ENCODE peak calls at places on chromosome 19, in seven cellular contexts. F is tibial artery, Y is thoracic aorta, X is adrenal gland, J is PC-3, T is foreskin fibroblast, K is tibial nerve. P is an unnamed sample.

GRCh38 chr19:5445667-5446066 is 9.6 kb upstream of the ZNRF4 start:
- DNase-seq in K (no peak), F (no peak), X (no peak), T (no peak), Y (no peak), J (peak), P (peak)

GRCh38 chr19:10338940-10339339 is 484 bp downstream of the ICAM3 start:
- DNase-seq in K (no peak), T (no peak), Y (no peak), X (no peak), J (no peak), F (no peak), P (no peak)

GRCh38 chr19:45496349-45496953 is 396 bp downstream of the RTN2 start:
- DNase-seq in T (no peak), K (no peak), F (no peak), X (peak), Y (no peak), J (peak), P (no peak)

GRCh38 chr19:48780684-48781391 is 25.5 kb downstream of the FGF21 start:
- DNase-seq in F (no peak), K (peak), X (peak), J (no peak), T (peak), Y (no peak), P (peak)

GRCh38 chr19:28914173-28914572 is 298.8 kb downstream of the UQCRFS1 start:
- DNase-seq in J (no peak), K (no peak), T (no peak), Y (no peak), X (no peak), F (no peak), P (no peak)

GRCh38 chr19:10292206-10292788 is 2.5 kb downstream of the ICAM5 start:
- DNase-seq in T (peak), F (peak), X (peak), J (peak), Y (peak), K (peak), P (peak)

GRCh38 chr19:3276341-3276799 is 51.9 kb downstream of the CELF5 start:
- DNase-seq in Y (no peak), T (no peak), X (no peak), J (peak), K (no peak), F (no peak), P (peak)

GRCh38 chr19:5290336-5291262 is 50.0 kb downstream of the PTPRS start:
- DNase-seq in T (no peak), J (no peak), X (no peak), K (no peak), Y (no peak), F (no peak), P (no peak)

GRCh38 chr19:46478356-46478986 is 7.1 kb upstream of the PNMA8A start:
- DNase-seq in T (no peak), J (no peak), K (no peak), X (no peak), Y (no peak), F (no peak), P (no peak)

GRCh38 chr19:48397636-48398328 is 4.3 kb downstream of the GRIN2D start:
- DNase-seq in T (no peak), J (no peak), Y (no peak), K (no peak), X (no peak), F (no peak), P (no peak)

GRCh38 chr19:19528721-19529490 is at the start of gene YJEFN3:
- DNase-seq in T (no peak), Y (no peak), K (no peak), J (no peak), F (no peak), X (no peak), P (no peak)

GRCh38 chr19:6527893-6528543 is 2.8 kb upstream of the TNFSF9 start:
- DNase-seq in T (no peak), J (no peak), F (no peak), X (no peak), K (no peak), Y (no peak), P (no peak)

GRCh38 chr19:17468302-17469091 is 1.8 kb upstream of the SLC27A1 start:
- DNase-seq in X (peak), J (no peak), F (peak), Y (no peak), T (peak), K (no peak), P (no peak)

GRCh38 chr19:7182489-7182888 is 111.7 kb downstream of the INSR start:
- DNase-seq in X (no peak), Y (no peak), F (no peak), K (no peak), J (no peak), T (no peak), P (no peak)

GRCh38 chr19:19120308-19121156 is 17.7 kb downstream of the TMEM161A start:
- DNase-seq in X (peak), Y (no peak), K (peak), J (no peak), T (peak), F (no peak), P (no peak)

GRCh38 chr19:594265-594870 is 4.7 kb downstream of the HCN2 start:
- DNase-seq in T (no peak), X (no peak), F (no peak), K (no peak), Y (no peak), J (no peak), P (no peak)

GRCh38 chr19:54063350-54064078 is at the start of gene VSTM1:
- DNase-seq in T (no peak), F (no peak), X (no peak), K (no peak), Y (no peak), J (no peak), P (no peak)

GRCh38 chr19:13102666-13103584 is at the start of gene LYL1:
- DNase-seq in J (no peak), Y (no peak), F (peak), T (no peak), K (peak), X (peak), P (no peak)

GRCh38 chr19:15251010-15251748 is 18.9 kb upstream of the EPHX3 start:
- DNase-seq in K (no peak), F (peak), T (peak), X (peak), J (no peak), Y (peak), P (peak)

GRCh38 chr19:4494691-4495064 is 22.6 kb downstream of the HDGFL2 start:
- DNase-seq in Y (no peak), X (no peak), T (no peak), K (no peak), F (no peak), J (no peak), P (no peak)

GRCh38 chr19:5563008-5563431 is 4.7 kb downstream of the TINCR start:
- DNase-seq in X (no peak), K (no peak), Y (no peak), T (no peak), F (no peak), J (no peak), P (no peak)

GRCh38 chr19:1261512-1261862 is 7.6 kb upstream of the CIRBP start:
- DNase-seq in T (no peak), X (no peak), J (no peak), Y (no peak), F (no peak), K (no peak), P (no peak)

GRCh38 chr19:30273184-30273583 is 99.0 kb upstream of the ZNF536 start:
- DNase-seq in J (no peak), Y (no peak), X (no peak), K (no peak), T (no peak), F (no peak), P (no peak)

GRCh38 chr19:18156841-18157464 is 4.0 kb downstream of the PIK3R2 start:
- DNase-seq in X (peak), Y (no peak), K (peak), J (peak), F (peak), T (peak), P (peak)

GRCh38 chr19:18070181-18070580 is 16.6 kb downstream of the IL12RB1 start:
- DNase-seq in T (no peak), J (no peak), F (no peak), X (no peak), Y (no peak), K (no peak), P (no peak)

GRCh38 chr19:9406798-9407352 is 28.5 kb downstream of the ZNF266 start:
- DNase-seq in J (no peak), F (peak), T (peak), K (peak), X (peak), Y (no peak), P (no peak)

GRCh38 chr19:42325896-42326771 is 699 bp downstream of the MEGF8 start:
- DNase-seq in Y (no peak), F (no peak), J (no peak), X (peak), T (no peak), K (no peak), P (no peak)

GRCh38 chr19:19113040-19113541 is 25.2 kb downstream of the TMEM161A start:
- DNase-seq in K (no peak), J (peak), X (no peak), T (peak), Y (no peak), F (no peak), P (no peak)

GRCh38 chr19:13872695-13873389 is 4.1 kb upstream of the NANOS3 start:
- DNase-seq in T (no peak), Y (no peak), X (no peak), F (no peak), J (no peak), K (no peak), P (no peak)

GRCh38 chr19:13952154-13953020 is at the start of gene DCAF15:
- DNase-seq in X (peak), K (peak), F (peak), Y (peak), T (peak), J (peak), P (peak)

GRCh38 chr19:11382898-11383705 is 1.0 kb downstream of the EPOR start:
- DNase-seq in K (peak), T (peak), X (peak), J (peak), Y (no peak), F (peak), P (no peak)

GRCh38 chr19:11379857-11380350 is 4.2 kb downstream of the EPOR start:
- DNase-seq in X (no peak), T (no peak), K (no peak), Y (no peak), F (no peak), J (peak), P (no peak)

GRCh38 chr19:11380653-11381534 is 3.2 kb downstream of the EPOR start:
- DNase-seq in F (peak), X (peak), Y (peak), K (peak), T (peak), J (peak), P (peak)

GRCh38 chr19:11383706-11384048 is 437 bp downstream of the EPOR start:
- DNase-seq in X (no peak), F (no peak), T (no peak), K (no peak), Y (no peak), J (no peak), P (no peak)

DNA sequence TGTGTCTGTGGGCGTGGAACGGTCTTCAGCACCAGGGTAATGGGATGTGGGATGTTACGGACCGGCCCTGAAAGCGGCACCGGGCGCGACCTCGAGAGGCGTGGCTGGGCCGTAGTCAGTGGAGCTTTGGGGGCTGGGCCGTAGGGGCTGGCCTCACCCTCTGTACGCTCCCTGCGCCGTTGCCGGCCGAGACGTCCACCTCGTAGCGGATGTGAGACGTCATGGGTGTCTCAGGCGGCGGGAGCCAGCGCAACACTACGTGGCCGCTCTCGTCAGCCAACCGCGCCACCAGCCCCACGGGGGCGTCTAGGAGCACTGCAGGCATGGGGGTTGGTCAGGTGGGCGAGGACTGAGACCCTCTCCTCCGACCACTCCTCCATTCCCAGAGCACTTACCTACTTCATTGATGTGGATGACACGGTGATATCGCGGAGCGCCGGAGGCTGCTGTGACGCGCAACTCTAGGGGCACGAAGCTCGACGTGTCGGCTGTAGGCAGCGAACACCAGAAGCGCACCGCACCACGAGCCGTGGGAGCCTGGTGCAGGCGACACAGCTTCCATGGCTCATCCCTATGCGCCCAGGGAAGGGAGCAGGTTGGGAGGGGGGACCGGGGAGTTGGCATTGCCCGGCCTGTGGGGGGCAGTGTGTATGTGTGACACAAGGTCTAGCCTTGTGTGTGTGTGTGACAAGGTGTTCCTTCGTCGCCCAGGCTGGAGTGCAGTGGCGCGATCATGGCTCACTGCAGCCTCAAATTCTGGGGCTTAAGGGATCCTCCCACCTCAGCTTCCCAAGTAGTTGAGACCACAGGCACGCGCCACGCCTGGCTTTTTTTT is 2.4 kb downstream of the EPOR start:
- DNase-seq in K (peak), T (peak), X (peak), F (peak), J (peak), Y (no peak), P (peak)
- TF ChIP-seq CTCF in K (no peak), T (no peak), X (peak), F (no peak), J (peak), Y (no peak), P (peak)

GRCh38 chr19:35714601-35715354 is 3.0 kb upstream of the KMT2B start:
- DNase-seq in J (no peak), Y (no peak), F (no peak), X (no peak), K (no peak), T (no peak), P (no peak)
- TF ChIP-seq CTCF in J (no peak), Y (no peak), F (no peak), X (no peak), K (no peak), T (no peak), P (no peak)

DNA sequence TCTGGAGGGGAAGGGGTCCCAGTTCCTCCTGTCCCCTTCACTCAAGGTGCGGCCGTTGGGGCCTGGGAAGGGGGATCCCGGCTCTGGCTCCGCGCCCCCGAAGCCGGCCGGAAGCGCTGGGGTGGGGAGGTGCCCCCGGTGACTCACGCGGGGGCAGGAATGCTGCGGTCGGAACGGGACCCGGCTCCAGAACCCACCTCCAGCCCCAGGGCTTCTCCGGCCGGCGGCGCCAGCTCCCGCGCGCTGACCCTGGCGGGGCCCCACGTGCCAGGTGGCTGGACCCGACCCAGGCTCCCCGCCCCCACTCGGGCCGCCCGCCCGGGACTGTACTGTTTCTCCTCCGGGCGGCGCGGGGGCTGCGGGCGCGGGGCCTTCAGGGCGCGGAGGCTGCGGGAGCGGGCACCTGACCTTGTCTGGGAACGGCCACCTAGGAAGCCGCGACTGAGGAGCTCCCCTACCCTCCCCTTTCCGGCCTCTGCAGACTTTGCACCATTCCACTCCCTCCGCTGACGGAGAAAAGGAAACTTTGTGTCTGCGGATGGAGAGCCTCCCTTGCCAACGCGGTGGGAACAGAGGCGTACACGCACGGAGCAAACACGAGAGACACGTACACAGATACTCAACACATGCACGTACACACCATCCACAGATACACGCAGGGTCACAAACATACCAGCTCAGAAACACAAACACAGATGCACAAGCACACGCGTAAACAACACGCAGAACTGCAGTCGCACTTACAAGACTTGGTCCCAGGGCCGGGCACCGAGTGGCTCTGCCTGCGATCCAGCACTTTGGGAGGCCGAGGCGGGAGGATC is 7.2 kb downstream of the AXL start:
- DNase-seq in J (peak), T (peak), K (peak), X (peak), Y (peak), F (peak), P (peak)
- TF ChIP-seq CTCF in J (no peak), T (no peak), K (no peak), X (peak), Y (no peak), F (no peak), P (no peak)

DNA sequence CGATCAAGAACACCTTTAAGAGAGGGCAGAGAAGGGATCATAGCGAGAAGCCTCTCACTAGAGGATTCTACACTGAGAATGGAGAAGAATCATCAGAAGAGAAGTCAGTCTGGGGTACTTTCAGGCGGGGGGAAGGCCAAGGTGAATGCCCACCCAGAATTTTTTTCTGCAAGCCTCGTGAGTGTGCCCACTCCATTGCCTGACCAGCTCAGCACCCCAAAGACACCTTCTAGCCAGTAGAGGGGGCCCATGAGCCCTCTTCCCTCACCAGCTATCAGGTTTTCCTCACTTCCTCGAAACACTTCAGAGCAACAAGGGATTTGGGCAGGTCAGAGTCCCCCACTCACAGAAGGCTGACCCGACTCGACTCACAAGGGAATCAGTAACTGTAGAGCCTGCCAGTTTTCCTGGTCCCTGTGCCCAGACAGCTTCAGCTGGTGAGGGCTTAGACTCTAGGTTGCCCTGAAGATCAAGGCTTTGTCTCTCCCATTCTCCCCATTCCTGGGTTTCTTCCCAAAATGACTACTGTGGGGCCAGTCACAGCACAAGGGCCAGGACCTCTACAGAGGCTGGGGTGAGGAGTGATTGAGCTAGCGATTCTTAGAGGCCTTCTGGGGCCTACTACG is 18.4 kb downstream of the NLRP13 start:
- DNase-seq in J (peak), T (no peak), X (no peak), Y (no peak), K (no peak), F (no peak), P (no peak)
- TF ChIP-seq CTCF in J (peak), T (no peak), X (no peak), Y (no peak), K (no peak), F (no peak), P (no peak)

GRCh38 chr19:31361728-31362127 is 12.5 kb upstream of the TSHZ3 start:
- DNase-seq in F (no peak), X (no peak), T (no peak), K (no peak), J (no peak), Y (no peak), P (no peak)

DNA sequence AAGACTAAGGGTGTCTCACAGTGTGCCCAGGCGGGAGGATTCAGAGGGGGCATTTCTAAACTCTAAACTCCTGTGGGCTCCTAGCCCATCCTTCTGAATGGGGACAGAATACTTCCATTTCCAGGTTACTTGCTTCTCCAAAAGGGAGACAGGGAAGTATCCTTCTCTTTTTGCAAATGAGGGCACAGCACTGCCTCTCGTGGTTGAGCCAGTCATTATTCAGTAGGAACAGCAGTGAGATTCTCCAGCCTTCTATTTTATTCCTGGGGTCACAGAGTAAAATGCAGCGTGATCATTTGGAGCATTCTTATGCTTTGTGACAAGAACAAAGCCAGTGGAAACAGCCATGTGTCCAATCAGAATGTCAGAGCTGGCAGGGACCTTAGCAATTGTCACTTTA is 15.7 kb upstream of the TSHZ3 start:
- DNase-seq in J (no peak), F (no peak), X (no peak), T (no peak), K (no peak), Y (no peak), P (no peak)
- TF ChIP-seq CTCF in J (no peak), F (no peak), X (no peak), T (no peak), K (no peak), Y (no peak), P (no peak)

DNA sequence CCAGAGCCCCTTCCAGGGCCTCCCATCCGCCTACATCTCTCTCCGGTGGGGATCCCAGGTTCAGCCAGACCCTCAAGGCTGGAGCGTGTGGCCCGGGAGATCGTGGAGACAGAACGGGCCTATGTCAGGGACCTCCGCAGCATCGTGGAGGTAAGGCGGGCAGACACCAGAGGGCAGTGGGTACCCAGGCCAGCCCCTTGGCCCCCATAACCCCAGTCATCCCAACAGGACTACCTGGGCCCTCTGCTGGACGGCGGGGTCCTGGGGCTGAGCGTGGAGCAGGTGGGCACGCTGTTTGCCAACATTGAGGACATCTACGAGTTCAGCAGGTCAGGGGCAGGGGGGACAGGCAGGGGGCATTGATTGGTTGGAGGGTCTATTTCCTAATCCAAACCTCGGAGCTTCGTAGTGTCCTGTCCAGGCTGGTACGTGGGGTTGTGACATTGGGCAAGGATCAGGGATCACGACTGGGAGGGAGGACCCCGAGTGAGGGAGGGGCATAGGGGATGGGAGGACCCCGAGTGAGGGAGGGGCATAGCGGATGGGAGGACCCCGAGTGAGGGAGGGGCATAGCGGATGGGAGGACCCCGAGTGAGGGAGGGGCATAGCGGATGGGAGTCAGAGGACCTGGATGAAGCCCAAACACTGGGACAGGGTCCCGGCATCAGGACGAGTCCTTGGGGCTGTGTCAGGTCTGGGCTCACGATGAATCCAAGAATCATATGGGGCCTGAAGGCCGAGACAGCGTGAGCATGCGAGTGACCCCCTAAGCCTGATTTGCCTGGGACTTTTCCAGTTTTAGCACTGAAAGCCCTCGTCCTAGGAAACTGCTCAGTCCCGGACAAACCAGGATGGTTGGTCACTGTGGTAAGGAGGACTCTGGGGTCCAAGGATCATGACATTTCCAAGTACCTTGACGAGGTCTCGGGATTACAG is 2.9 kb downstream of the PLEKHG2 start:
- DNase-seq in T (no peak), J (no peak), F (peak), X (no peak), Y (no peak), K (no peak), P (no peak)
- TF ChIP-seq CTCF in T (no peak), J (no peak), F (no peak), X (peak), Y (no peak), K (peak), P (no peak)